ENCODE peak calls at places on chromosomes 5 and 9, in five cellular contexts. E is psoas muscle, J is astrocyte of the spinal cord, H is endothelial cell of umbilical vein, A is A549. S is an unnamed sample.
A peak's percentile ranks its signal among the peaks of the same experiment; 100 is the strongest.

GRCh38 chr9:5146241-5146640 is 39.2 kb downstream of the INSL6 start:
- DNase-seq in E (no peak), J (no peak), H (no peak), A (no peak), S (no peak)

GRCh38 chr5:142446960-142447279 is 122.1 kb upstream of the SPRY4 start:
- DNase-seq in E (no peak), J (no peak), H (no peak), A (no peak), S (no peak)

GRCh38 chr9:86975571-86975970 is 28.3 kb upstream of the GAS1 start:
- DNase-seq in E (no peak), J (no peak), H (no peak), A (no peak), S (no peak)

GRCh38 chr9:84570482-84571154 is 98.9 kb upstream of the NTRK2 start:
- DNase-seq in E (no peak), J (no peak), H (no peak), A (no peak), S (no peak)

GRCh38 chr5:32859211-32859641 is 148.1 kb downstream of the NPR3 start:
- DNase-seq in E (no peak), J (peak; percentile 19), H (no peak), A (no peak), S (no peak)

GRCh38 chr5:14429102-14429501 is 152.5 kb upstream of the OTULINL start:
- DNase-seq in E (no peak), J (no peak), H (peak; percentile 53), A (no peak), S (no peak)

GRCh38 chr5:54171645-54172384 is 138.6 kb downstream of the ARL15 start:
- DNase-seq in E (no peak), J (peak; percentile 58), H (peak; percentile 78), A (no peak), S (peak; percentile 10)

GRCh38 chr9:33813712-33814641 is 3.0 kb upstream of the UBE2R2 start:
- DNase-seq in E (no peak), J (peak; percentile 69), H (peak; percentile 93), A (peak; percentile 62), S (peak; percentile 39)

GRCh38 chr9:12464910-12465512 is 228.2 kb upstream of the TYRP1 start:
- DNase-seq in E (no peak), J (peak; percentile 37), H (peak; percentile 42), A (peak; percentile 1), S (no peak)

GRCh38 chr5:111280282-111280901 is 56.2 kb downstream of the CAMK4 start:
- DNase-seq in E (no peak), J (no peak), H (no peak), A (no peak), S (no peak)

GRCh38 chr5:34656700-34657549 is 797 bp downstream of the RAI14 start:
- DNase-seq in E (no peak), J (no peak), H (peak; percentile 30), A (peak; percentile 21), S (peak; percentile 34)

GRCh38 chr9:121607434-121608248 is 43.8 kb upstream of the DAB2IP start:
- DNase-seq in E (peak; percentile 83), J (no peak), H (no peak), A (no peak), S (no peak)

GRCh38 chr5:107542831-107543231 is 127.9 kb downstream of the EFNA5 start:
- DNase-seq in E (peak; percentile 90), J (peak; percentile 70), H (peak; percentile 76), A (peak; percentile 74), S (no peak)

GRCh38 chr5:68304421-68305052 is 89.0 kb downstream of the PIK3R1 start:
- DNase-seq in E (no peak), J (no peak), H (no peak), A (no peak), S (no peak)

GRCh38 chr9:113548221-113549041 is 84.9 kb downstream of the RGS3 start:
- DNase-seq in E (peak; percentile 84), J (peak; percentile 25), H (peak; percentile 60), A (no peak), S (peak; percentile 24)

GRCh38 chr5:111954516-111955337 is 197.7 kb upstream of the NREP start:
- DNase-seq in E (no peak), J (peak; percentile 69), H (no peak), A (no peak), S (no peak)

GRCh38 chr9:136714876-136715239 is 2.5 kb downstream of the DIPK1B start:
- DNase-seq in E (no peak), J (no peak), H (no peak), A (no peak), S (no peak)

GRCh38 chr5:367358-368130 is 46.0 kb downstream of the AHRR start:
- DNase-seq in E (no peak), J (no peak), H (no peak), A (no peak), S (no peak)

GRCh38 chr5:143074414-143074996 is 304.3 kb downstream of the ARHGAP26 start:
- DNase-seq in E (no peak), J (no peak), H (no peak), A (no peak), S (no peak)

GRCh38 chr5:159444441-159445082 is 114.3 kb upstream of the IL12B start:
- DNase-seq in E (no peak), J (peak; percentile 75), H (peak; percentile 12), A (peak; percentile 78), S (no peak)
- TF ChIP-seq CTCF in E (no peak), J (peak; percentile 43), H (no peak), A (peak; percentile 85), S (peak; percentile 39)

DNA sequence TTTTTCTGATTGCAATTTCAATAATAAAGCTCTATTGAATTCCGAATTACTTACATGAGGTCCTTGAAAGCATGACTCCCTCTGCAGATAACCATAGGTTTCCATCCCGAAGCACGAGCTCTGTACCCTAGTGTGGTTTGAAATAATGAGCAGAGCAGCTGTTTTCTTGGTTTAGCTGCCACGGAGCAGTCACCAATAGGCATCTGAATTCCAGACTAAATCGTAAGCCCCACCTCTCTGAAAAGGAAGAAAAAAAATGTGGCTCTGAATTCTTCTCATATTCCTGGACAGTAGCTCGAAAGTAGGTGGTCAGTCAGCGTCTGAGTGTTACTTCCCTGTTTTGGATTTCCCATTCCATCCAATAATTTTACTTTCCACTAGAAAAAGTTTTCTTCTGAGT is 18.6 kb upstream of the GNE start:
- DNase-seq in E (no peak), J (peak; percentile 84), H (peak; percentile 88), A (peak; percentile 21), S (no peak)
- H3K4me3 ChIP-seq in E (no peak overlapping the region), J (peak overlapping the region; percentile 22), H (no peak overlapping the region), A (no peak overlapping the region), S (no peak overlapping the region)

GRCh38 chr5:178078197-178078995 is 34.9 kb upstream of the N4BP3 start:
- DNase-seq in E (no peak), J (peak; percentile 21), H (no peak), A (no peak), S (no peak)
- TF ChIP-seq CTCF in E (no peak), J (no peak), H (no peak), A (no peak), S (no peak)

GRCh38 chr5:180649297-180650039 is at the start of gene FLT4:
- DNase-seq in E (no peak), J (no peak), H (no peak), A (peak; percentile 23), S (no peak)

GRCh38 chr5:180646963-180647305 is 2.5 kb downstream of the FLT4 start:
- DNase-seq in E (no peak), J (no peak), H (no peak), A (no peak), S (no peak)

GRCh38 chr5:180648658-180649296 is 623 bp downstream of the FLT4 start:
- DNase-seq in E (no peak), J (no peak), H (no peak), A (peak; percentile 73), S (no peak)

GRCh38 chr5:180647465-180647864 is 1.9 kb downstream of the FLT4 start:
- DNase-seq in E (no peak), J (no peak), H (no peak), A (no peak), S (no peak)

DNA sequence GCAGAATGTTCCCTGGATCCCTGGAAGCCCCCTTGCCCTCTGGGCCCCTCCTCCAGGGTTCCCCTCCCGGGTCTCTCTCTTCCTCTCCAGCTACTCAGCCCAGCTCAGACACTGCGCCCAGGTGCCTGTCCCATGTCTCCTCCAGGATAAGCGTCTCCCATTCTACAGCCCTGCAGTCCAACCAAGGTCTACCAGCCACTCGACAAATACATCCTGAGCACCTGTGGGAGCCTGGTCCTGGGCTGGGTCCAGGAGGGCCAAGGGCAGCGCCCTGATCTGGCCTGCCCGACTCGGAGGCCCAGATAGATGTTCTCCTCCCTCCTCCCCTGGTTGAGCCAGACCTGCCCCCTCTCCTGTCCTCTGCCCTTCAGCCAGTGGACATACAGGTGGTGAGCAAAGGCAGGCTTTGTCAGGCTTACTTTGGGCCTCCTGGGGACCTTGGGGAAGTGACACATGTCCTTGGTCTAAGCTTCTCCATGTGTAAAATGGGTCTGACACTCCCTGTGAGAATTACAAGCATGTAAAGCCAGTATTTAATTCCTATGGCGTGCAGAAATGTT is 1.4 kb downstream of the FLT4 start:
- DNase-seq in E (no peak), J (no peak), H (no peak), A (no peak), S (no peak)
- H3K4me3 ChIP-seq in E (peak overlapping the region; percentile 59), J (no peak overlapping the region), H (no peak overlapping the region), A (no peak overlapping the region), S (no peak overlapping the region)

DNA sequence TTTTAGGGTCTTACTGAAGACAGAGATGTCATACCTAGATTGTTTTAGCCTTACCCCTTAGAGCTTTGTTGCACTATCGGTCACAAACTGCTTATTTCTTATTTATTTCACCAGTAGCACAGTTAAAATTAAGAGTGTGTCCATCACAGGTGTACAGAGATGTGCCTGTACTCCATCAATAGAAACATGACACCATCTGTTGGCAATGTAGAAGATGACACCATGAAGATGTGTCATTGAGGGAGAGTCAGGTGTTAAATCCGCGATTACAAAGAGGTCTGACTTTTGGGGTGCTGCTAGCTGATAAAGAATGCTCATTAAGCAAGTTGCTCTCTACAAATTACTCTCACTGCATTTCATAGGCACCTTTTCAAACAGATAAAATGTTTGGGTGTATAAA is 164.4 kb downstream of the SMARCA2 start:
- DNase-seq in E (no peak), J (no peak), H (no peak), A (no peak), S (no peak)
- TF ChIP-seq CTCF in E (no peak), J (no peak), H (no peak), A (no peak), S (peak; percentile 20)

GRCh38 chr5:96339862-96340261 is 93.2 kb downstream of the PCSK1 start:
- DNase-seq in E (no peak), J (no peak), H (no peak), A (no peak), S (no peak)

GRCh38 chr5:96337048-96337781 is 95.8 kb downstream of the PCSK1 start:
- DNase-seq in E (no peak), J (no peak), H (no peak), A (no peak), S (peak; percentile 32)

GRCh38 chr5:96336351-96336985 is 96.6 kb downstream of the PCSK1 start:
- DNase-seq in E (no peak), J (peak; percentile 93), H (peak; percentile 92), A (peak; percentile 48), S (no peak)

GRCh38 chr5:96338624-96339023 is 94.4 kb downstream of the PCSK1 start:
- DNase-seq in E (peak; percentile 81), J (no peak), H (no peak), A (no peak), S (no peak)

DNA sequence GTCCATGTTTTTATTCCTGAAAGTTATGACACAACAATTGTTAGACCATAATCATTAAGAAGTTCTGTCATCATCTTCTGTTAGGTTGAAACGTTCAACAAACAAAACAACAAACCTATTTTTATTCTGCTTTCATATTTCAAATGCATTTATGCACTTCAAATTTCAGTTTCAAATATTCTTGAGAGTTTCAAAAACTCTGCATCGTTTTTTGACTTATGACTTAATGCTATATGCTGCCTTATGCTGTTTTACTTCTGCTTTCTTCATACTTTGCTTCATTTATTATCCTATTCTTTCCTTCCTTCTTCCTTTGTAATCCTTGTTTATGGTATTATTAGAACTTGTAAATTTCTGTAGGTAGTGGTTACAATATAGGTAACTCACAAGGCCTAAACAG is 95.0 kb downstream of the PCSK1 start:
- DNase-seq in E (no peak), J (no peak), H (no peak), A (no peak), S (no peak)
- H3K4me3 ChIP-seq in E (peak overlapping the region; percentile 14), J (no peak overlapping the region), H (no peak overlapping the region), A (no peak overlapping the region), S (no peak overlapping the region)